ENCODE peak calls at places on chromosome 2, in seven cellular contexts. One of them, this sample, is unnamed.

GRCh38 chr2:118909191-118909590 is 32.8 kb upstream of the MARCO start:
- DNase-seq in kidney: no peak
- DNase-seq in osteoblast: no peak
- DNase-seq in fibroblast of lung: no peak
- DNase-seq in neural progenitor cell: no peak
- DNase-seq in body of pancreas: no peak
- DNase-seq in vagina: no peak
- DNase-seq in this sample: no peak

GRCh38 chr2:113910110-113910717 is 20.3 kb downstream of the ACTR3 start:
- DNase-seq in kidney: no peak
- DNase-seq in osteoblast: no peak
- DNase-seq in fibroblast of lung: no peak
- DNase-seq in neural progenitor cell: no peak
- DNase-seq in body of pancreas: no peak
- DNase-seq in vagina: no peak
- DNase-seq in this sample: no peak

GRCh38 chr2:196097864-196098660 is 29.4 kb upstream of the DNAH7 start:
- DNase-seq in kidney: no peak
- DNase-seq in osteoblast: no peak
- DNase-seq in fibroblast of lung: no peak
- DNase-seq in neural progenitor cell: no peak
- DNase-seq in body of pancreas: no peak
- DNase-seq in vagina: no peak
- DNase-seq in this sample: no peak

GRCh38 chr2:42510191-42510929 is 16.6 kb upstream of the KCNG3 start:
- DNase-seq in kidney: no peak
- DNase-seq in osteoblast: no peak
- DNase-seq in fibroblast of lung: no peak
- DNase-seq in neural progenitor cell: no peak
- DNase-seq in body of pancreas: no peak
- DNase-seq in vagina: no peak
- DNase-seq in this sample: peak; percentile 23

GRCh38 chr2:95347681-95348608 is 50.8 kb downstream of the KCNIP3 start:
- DNase-seq in kidney: peak; percentile 69
- DNase-seq in osteoblast: peak; percentile 83
- DNase-seq in fibroblast of lung: no peak
- DNase-seq in neural progenitor cell: no peak
- DNase-seq in body of pancreas: no peak
- DNase-seq in vagina: no peak
- DNase-seq in this sample: no peak

GRCh38 chr2:12714391-12715221 is 2.1 kb upstream of the TRIB2 start:
- DNase-seq in kidney: peak; percentile 63
- DNase-seq in osteoblast: peak; percentile 95
- DNase-seq in fibroblast of lung: peak; percentile 40
- DNase-seq in neural progenitor cell: no peak
- DNase-seq in body of pancreas: no peak
- DNase-seq in vagina: no peak
- DNase-seq in this sample: peak; percentile 23

GRCh38 chr2:172972005-172972619 is 103.5 kb upstream of the MAP3K20 start:
- DNase-seq in kidney: no peak
- DNase-seq in osteoblast: peak; percentile 75
- DNase-seq in fibroblast of lung: peak; percentile 62
- DNase-seq in neural progenitor cell: peak; percentile 76
- DNase-seq in body of pancreas: peak; percentile 44
- DNase-seq in vagina: no peak
- DNase-seq in this sample: peak; percentile 55

GRCh38 chr2:47022399-47022798 is 106.8 kb upstream of the MCFD2 start:
- DNase-seq in kidney: no peak
- DNase-seq in osteoblast: peak; percentile 58
- DNase-seq in fibroblast of lung: no peak
- DNase-seq in neural progenitor cell: no peak
- DNase-seq in body of pancreas: no peak
- DNase-seq in vagina: no peak
- DNase-seq in this sample: no peak

GRCh38 chr2:11235583-11235982 is 80.3 kb downstream of the SLC66A3 start:
- DNase-seq in kidney: no peak
- DNase-seq in osteoblast: no peak
- DNase-seq in fibroblast of lung: no peak
- DNase-seq in neural progenitor cell: no peak
- DNase-seq in body of pancreas: no peak
- DNase-seq in vagina: no peak
- DNase-seq in this sample: no peak

GRCh38 chr2:24201496-24201895 is 26.6 kb downstream of the FAM228A start:
- DNase-seq in kidney: no peak
- DNase-seq in osteoblast: no peak
- DNase-seq in fibroblast of lung: peak; percentile 6
- DNase-seq in neural progenitor cell: no peak
- DNase-seq in body of pancreas: no peak
- DNase-seq in vagina: no peak
- DNase-seq in this sample: no peak

GRCh38 chr2:45302011-45302325 is 292.7 kb upstream of the SIX2 start:
- DNase-seq in kidney: no peak
- DNase-seq in osteoblast: no peak
- DNase-seq in fibroblast of lung: no peak
- DNase-seq in neural progenitor cell: no peak
- DNase-seq in body of pancreas: no peak
- DNase-seq in vagina: no peak
- DNase-seq in this sample: no peak

GRCh38 chr2:126244937-126245336 is 411.0 kb upstream of the GYPC start:
- DNase-seq in kidney: no peak
- DNase-seq in osteoblast: no peak
- DNase-seq in fibroblast of lung: peak; percentile 27
- DNase-seq in neural progenitor cell: peak; percentile 80
- DNase-seq in body of pancreas: peak; percentile 71
- DNase-seq in vagina: no peak
- DNase-seq in this sample: peak; percentile 34
- TF ChIP-seq CTCF in kidney: peak; percentile 12
- TF ChIP-seq CTCF in osteoblast: no peak
- TF ChIP-seq CTCF in fibroblast of lung: no peak
- TF ChIP-seq CTCF in neural progenitor cell: peak; percentile 74
- TF ChIP-seq CTCF in body of pancreas: peak; percentile 69
- TF ChIP-seq CTCF in vagina: no peak
- TF ChIP-seq CTCF in this sample: peak; percentile 44

GRCh38 chr2:15559800-15560403 is 1.2 kb downstream of the NBAS start:
- DNase-seq in kidney: no peak
- DNase-seq in osteoblast: peak; percentile 74
- DNase-seq in fibroblast of lung: no peak
- DNase-seq in neural progenitor cell: no peak
- DNase-seq in body of pancreas: no peak
- DNase-seq in vagina: no peak
- DNase-seq in this sample: no peak

GRCh38 chr2:15560988-15561573 is at the start of gene NBAS:
- DNase-seq in kidney: peak; percentile 88
- DNase-seq in osteoblast: peak; percentile 89
- DNase-seq in fibroblast of lung: peak; percentile 88
- DNase-seq in neural progenitor cell: peak; percentile 87
- DNase-seq in body of pancreas: peak; percentile 84
- DNase-seq in vagina: no peak
- DNase-seq in this sample: peak; percentile 89

GRCh38 chr2:15557947-15558346 is 3.2 kb downstream of the NBAS start:
- DNase-seq in kidney: no peak
- DNase-seq in osteoblast: no peak
- DNase-seq in fibroblast of lung: no peak
- DNase-seq in neural progenitor cell: no peak
- DNase-seq in body of pancreas: no peak
- DNase-seq in vagina: no peak
- DNase-seq in this sample: no peak

GRCh38 chr2:15560404-15560987 is 638 bp downstream of the NBAS start:
- DNase-seq in kidney: no peak
- DNase-seq in osteoblast: no peak
- DNase-seq in fibroblast of lung: peak; percentile 27
- DNase-seq in neural progenitor cell: peak; percentile 55
- DNase-seq in body of pancreas: peak; percentile 15
- DNase-seq in vagina: no peak
- DNase-seq in this sample: peak; percentile 54

DNA sequence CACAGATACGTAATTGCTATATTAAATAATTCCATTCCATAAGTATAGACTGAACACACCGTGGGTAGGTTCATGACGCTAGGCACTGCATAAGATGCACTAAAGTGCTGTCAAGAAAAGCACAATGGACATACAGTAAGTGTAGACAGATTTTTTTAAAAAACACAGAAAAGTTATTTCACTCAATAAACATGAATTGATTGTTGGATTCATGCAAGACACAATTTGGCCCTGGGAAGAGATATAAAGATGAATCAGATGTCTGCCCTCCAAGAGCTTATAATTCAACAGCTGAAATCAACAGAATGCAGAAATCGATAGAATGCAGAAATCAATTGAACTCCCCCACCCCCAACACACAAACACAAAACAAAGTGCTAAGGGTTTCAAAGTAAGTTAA is 1.8 kb downstream of the NBAS start:
- DNase-seq in kidney: no peak
- DNase-seq in osteoblast: no peak
- DNase-seq in fibroblast of lung: no peak
- DNase-seq in neural progenitor cell: no peak
- DNase-seq in body of pancreas: no peak
- DNase-seq in vagina: no peak
- DNase-seq in this sample: no peak
- H3K4me3 ChIP-seq in kidney: no peak overlapping the region
- H3K4me3 ChIP-seq in osteoblast: peak overlapping the region; percentile 96
- H3K4me3 ChIP-seq in fibroblast of lung: no peak overlapping the region
- H3K4me3 ChIP-seq in neural progenitor cell: peak overlapping the region; percentile 72
- H3K4me3 ChIP-seq in body of pancreas: no peak overlapping the region
- H3K4me3 ChIP-seq in vagina: no peak overlapping the region
- H3K4me3 ChIP-seq in this sample: peak overlapping the region; percentile 99

DNA sequence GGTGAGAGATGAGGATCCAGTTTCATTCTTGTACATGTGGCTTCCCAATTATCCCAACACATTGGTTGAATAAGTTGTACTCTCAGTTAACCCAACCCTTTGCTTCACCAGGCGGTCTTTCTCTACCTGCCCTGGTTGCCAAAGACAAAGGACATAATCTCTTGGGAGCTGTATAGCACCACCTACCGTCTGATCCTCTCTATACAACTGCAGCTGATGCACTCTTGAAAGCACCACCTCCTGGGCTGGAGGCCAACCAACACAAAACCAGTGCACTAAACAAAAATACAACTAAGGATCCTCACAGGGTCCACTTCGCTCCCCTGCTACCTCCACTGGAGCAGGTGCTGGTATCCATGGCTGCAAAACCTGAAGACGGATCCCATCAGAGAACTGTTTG is 473.6 kb upstream of the NRXN1 start:
- DNase-seq in kidney: no peak
- DNase-seq in osteoblast: no peak
- DNase-seq in fibroblast of lung: no peak
- DNase-seq in neural progenitor cell: peak; percentile 2
- DNase-seq in body of pancreas: peak; percentile 15
- DNase-seq in vagina: no peak
- DNase-seq in this sample: no peak
- TF ChIP-seq CTCF in kidney: no peak
- TF ChIP-seq CTCF in osteoblast: no peak
- TF ChIP-seq CTCF in fibroblast of lung: no peak
- TF ChIP-seq CTCF in neural progenitor cell: peak; percentile 33
- TF ChIP-seq CTCF in body of pancreas: peak; percentile 24
- TF ChIP-seq CTCF in vagina: no peak
- TF ChIP-seq CTCF in this sample: no peak

DNA sequence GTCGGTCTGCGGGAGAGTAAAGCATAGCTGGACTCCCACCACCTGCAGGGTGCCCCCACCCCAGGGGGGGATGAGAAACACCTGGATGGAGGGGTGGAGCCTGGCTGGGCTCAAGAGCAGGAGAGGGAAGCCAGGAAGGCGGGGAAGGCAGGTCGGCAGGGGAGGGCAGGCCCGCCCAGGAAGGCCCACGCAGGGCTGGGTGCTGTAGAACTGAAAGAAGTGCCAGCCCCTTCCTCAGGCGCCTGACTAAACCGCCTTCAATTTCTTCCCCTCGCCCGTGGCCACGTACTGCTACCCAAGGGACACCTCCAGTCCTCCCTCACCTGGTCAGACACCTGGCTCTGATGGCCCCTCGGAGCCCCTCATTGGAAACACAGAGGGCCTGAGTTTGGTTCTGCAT is 175.4 kb downstream of the HDAC4 start:
- DNase-seq in kidney: no peak
- DNase-seq in osteoblast: no peak
- DNase-seq in fibroblast of lung: no peak
- DNase-seq in neural progenitor cell: no peak
- DNase-seq in body of pancreas: no peak
- DNase-seq in vagina: no peak
- DNase-seq in this sample: no peak
- H3K4me3 ChIP-seq in kidney: no peak overlapping the region
- H3K4me3 ChIP-seq in osteoblast: no peak overlapping the region
- H3K4me3 ChIP-seq in fibroblast of lung: no peak overlapping the region
- H3K4me3 ChIP-seq in neural progenitor cell: no peak overlapping the region
- H3K4me3 ChIP-seq in body of pancreas: no peak overlapping the region
- H3K4me3 ChIP-seq in vagina: no peak overlapping the region
- H3K4me3 ChIP-seq in this sample: peak overlapping the region; percentile 0

GRCh38 chr2:1553671-1554295 is 140.5 kb downstream of the TPO start:
- DNase-seq in kidney: peak; percentile 67
- DNase-seq in osteoblast: peak; percentile 97
- DNase-seq in fibroblast of lung: peak; percentile 91
- DNase-seq in neural progenitor cell: peak; percentile 50
- DNase-seq in body of pancreas: no peak
- DNase-seq in vagina: no peak
- DNase-seq in this sample: peak; percentile 84
- TF ChIP-seq CTCF in kidney: no peak
- TF ChIP-seq CTCF in osteoblast: peak; percentile 57
- TF ChIP-seq CTCF in fibroblast of lung: peak; percentile 45
- TF ChIP-seq CTCF in neural progenitor cell: peak; percentile 45
- TF ChIP-seq CTCF in body of pancreas: no peak
- TF ChIP-seq CTCF in vagina: no peak
- TF ChIP-seq CTCF in this sample: peak; percentile 52